ENCODE peak calls at places on chromosomes 5 and 9, in six cellular contexts. N is PC-3; U is tibial artery; Y is H9; B is CD8-positive, alpha-beta T cell; J is astrocyte. Q is an unnamed sample.

GRCh38 chr5:40689442-40689841 is 9.7 kb downstream of the PTGER4 start:
- DNase-seq in B (peak; percentile 32), Y (no peak), U (peak; percentile 35), J (peak; percentile 94), N (peak; percentile 99), Q (peak; percentile 87)

GRCh38 chr9:118595719-118596305 is 773.4 kb downstream of the BRINP1 start:
- DNase-seq in B (no peak), N (peak; percentile 2), J (peak; percentile 33), Y (peak; percentile 71), U (no peak), Q (peak; percentile 45)

GRCh38 chr9:6598249-6598725 is 47.2 kb downstream of the GLDC start:
- DNase-seq in U (no peak), J (no peak), N (no peak), Y (no peak), B (no peak), Q (no peak)

GRCh38 chr9:110429453-110429852 is 91.8 kb upstream of the TXNDC8 start:
- DNase-seq in J (no peak), Y (no peak), N (peak; percentile 19), B (no peak), U (no peak), Q (no peak)

GRCh38 chr5:132679717-132680380 is 6.1 kb downstream of the IL4 start:
- DNase-seq in Y (peak; percentile 21), U (no peak), J (no peak), N (no peak), B (no peak), Q (no peak)

GRCh38 chr9:7363777-7364477 is 435.7 kb downstream of the DMAC1 start:
- DNase-seq in N (no peak), B (no peak), Y (no peak), J (no peak), U (no peak), Q (no peak)

GRCh38 chr9:135718616-135719015 is 16.6 kb downstream of the KCNT1 start:
- DNase-seq in B (no peak), Y (no peak), N (peak; percentile 43), U (no peak), J (peak; percentile 20), Q (peak; percentile 45)

GRCh38 chr9:121992571-121993212 is 100.4 kb downstream of the TTLL11 start:
- DNase-seq in J (peak; percentile 45), B (peak; percentile 36), N (peak; percentile 78), Y (peak; percentile 55), U (peak; percentile 53), Q (peak; percentile 89)

GRCh38 chr5:174059247-174059646 is 13.7 kb downstream of the NSG2 start:
- DNase-seq in Y (no peak), J (no peak), N (no peak), U (no peak), B (no peak), Q (no peak)

GRCh38 chr9:137020771-137021573 is 7.1 kb downstream of the ABCA2 start:
- DNase-seq in U (no peak), N (no peak), B (no peak), J (no peak), Y (no peak), Q (no peak)

GRCh38 chr5:149403923-149404745 is 25.0 kb upstream of the IL17B start:
- DNase-seq in J (peak; percentile 90), Y (no peak), B (no peak), U (no peak), N (peak; percentile 36), Q (no peak)

GRCh38 chr9:110143969-110144545 is 63.9 kb downstream of the C9orf152 start:
- DNase-seq in B (no peak), U (no peak), Y (no peak), J (no peak), N (no peak), Q (no peak)

GRCh38 chr9:21873540-21874221 is 71.2 kb downstream of the MTAP start:
- DNase-seq in B (no peak), U (no peak), N (peak; percentile 36), Y (no peak), J (peak; percentile 86), Q (peak; percentile 78)

GRCh38 chr9:123715258-123715657 is 214.7 kb downstream of the DENND1A start:
- DNase-seq in B (no peak), U (no peak), J (no peak), N (no peak), Y (no peak), Q (no peak)

GRCh38 chr9:136111190-136111589 is 7.5 kb downstream of the TMEM250 start:
- DNase-seq in J (no peak), B (no peak), N (no peak), Y (no peak), U (no peak), Q (no peak)

GRCh38 chr5:142317673-142318261 is 7.1 kb downstream of the SPRY4 start:
- DNase-seq in J (no peak), U (no peak), N (no peak), Y (no peak), B (no peak), Q (no peak)

GRCh38 chr9:122265265-122265900 is 701 bp downstream of the MRRF start:
- DNase-seq in Y (peak; percentile 28), J (no peak), N (peak; percentile 37), U (no peak), B (no peak), Q (no peak)

GRCh38 chr9:69745716-69746538 is 13.9 kb downstream of the PTAR1 start:
- DNase-seq in B (no peak), N (peak; percentile 4), U (no peak), J (no peak), Y (no peak), Q (peak; percentile 11)

GRCh38 chr5:149632311-149633251 is 51.3 kb downstream of the ARHGEF37 start:
- DNase-seq in B (no peak), J (peak; percentile 93), U (no peak), N (peak; percentile 72), Y (no peak), Q (peak; percentile 84)

GRCh38 chr5:87413116-87413645 is 451 bp upstream of the CCNH start:
- DNase-seq in U (no peak), B (no peak), N (peak; percentile 21), Y (no peak), J (peak; percentile 15), Q (no peak)

GRCh38 chr5:14453486-14453885 is 128.1 kb upstream of the OTULINL start:
- DNase-seq in J (peak; percentile 34), N (no peak), B (no peak), Y (no peak), U (no peak), Q (no peak)

GRCh38 chr9:19698960-19699359 is 89.9 kb downstream of the SLC24A2 start:
- DNase-seq in N (no peak), U (no peak), Y (peak; percentile 41), J (no peak), B (no peak), Q (no peak)

GRCh38 chr9:95981741-95982390 is 106.4 kb downstream of the ERCC6L2 start:
- DNase-seq in B (peak; percentile 27), J (no peak), Y (no peak), U (no peak), N (no peak), Q (no peak)

GRCh38 chr9:6686396-6686795 is 40.9 kb upstream of the GLDC start:
- DNase-seq in U (no peak), J (peak; percentile 15), Y (no peak), B (no peak), N (peak; percentile 40), Q (no peak)

GRCh38 chr5:88262116-88262515 is 6.5 kb downstream of the TMEM161B start:
- DNase-seq in U (no peak), J (peak; percentile 80), N (no peak), Y (no peak), B (no peak), Q (no peak)

GRCh38 chr9:98462310-98462709 is 206.9 kb upstream of the TBC1D2 start:
- DNase-seq in U (no peak), J (no peak), Y (no peak), B (no peak), N (no peak), Q (no peak)

GRCh38 chr5:78505860-78506259 is 142.7 kb downstream of the LHFPL2 start:
- DNase-seq in N (no peak), B (no peak), Y (no peak), J (no peak), U (no peak), Q (no peak)

GRCh38 chr5:78507531-78507930 is 141.0 kb downstream of the LHFPL2 start:
- DNase-seq in U (no peak), Y (no peak), B (no peak), N (peak; percentile 67), J (no peak), Q (no peak)

GRCh38 chr5:78508231-78508765 is 140.3 kb downstream of the LHFPL2 start:
- DNase-seq in U (no peak), B (no peak), J (peak; percentile 62), N (peak; percentile 40), Y (no peak), Q (no peak)

GRCh38 chr5:78504726-78505431 is 143.7 kb downstream of the LHFPL2 start:
- DNase-seq in J (peak; percentile 100), Y (no peak), U (peak; percentile 92), N (peak; percentile 94), B (no peak), Q (peak; percentile 90)

GRCh38 chr5:78506296-78507049 is 142.1 kb downstream of the LHFPL2 start:
- DNase-seq in Y (no peak), J (no peak), U (no peak), N (no peak), B (no peak), Q (no peak)
- TF ChIP-seq CTCF in Y (no peak), J (no peak), U (no peak), N (no peak), B (no peak), Q (no peak)

GRCh38 chr5:41722359-41722950 is 147.8 kb downstream of the OXCT1 start:
- DNase-seq in B (no peak), U (no peak), J (peak; percentile 4), Y (no peak), N (peak; percentile 30), Q (no peak)

DNA sequence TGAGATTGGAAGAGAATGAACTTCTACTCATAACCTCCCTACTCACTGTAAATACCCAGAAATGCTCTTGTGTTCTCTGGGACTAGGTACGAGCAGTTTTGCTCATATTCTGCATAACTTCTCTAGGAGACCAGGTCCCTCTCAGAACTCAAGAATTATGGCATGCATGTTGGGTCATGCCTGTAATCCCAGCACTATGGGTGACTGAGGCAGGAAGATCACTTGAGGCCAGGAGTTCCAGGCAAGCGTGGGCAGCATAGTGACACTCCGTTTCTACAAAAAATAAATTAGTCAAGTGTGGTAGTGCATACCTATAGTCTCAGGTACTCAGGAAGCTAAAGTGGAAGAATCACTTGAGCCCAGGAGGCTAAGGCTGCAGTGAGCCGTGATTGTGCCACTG is 141.9 kb downstream of the OXCT1 start:
- DNase-seq in J (no peak), Y (no peak), N (no peak), U (no peak), B (no peak), Q (no peak)
- H3K27ac ChIP-seq in J (no peak overlapping the region), Y (no peak overlapping the region), N (no peak overlapping the region), U (no peak overlapping the region), B (no peak overlapping the region), Q (no peak overlapping the region)

GRCh38 chr5:59506285-59506877 is 387.1 kb downstream of the PDE4D start:
- DNase-seq in N (peak; percentile 44), B (no peak), U (no peak), Y (no peak), J (no peak), Q (peak; percentile 40)
- TF ChIP-seq CTCF in N (peak; percentile 61), B (no peak), U (peak; percentile 53), Y (peak; percentile 70), J (peak; percentile 28), Q (peak; percentile 77)

DNA sequence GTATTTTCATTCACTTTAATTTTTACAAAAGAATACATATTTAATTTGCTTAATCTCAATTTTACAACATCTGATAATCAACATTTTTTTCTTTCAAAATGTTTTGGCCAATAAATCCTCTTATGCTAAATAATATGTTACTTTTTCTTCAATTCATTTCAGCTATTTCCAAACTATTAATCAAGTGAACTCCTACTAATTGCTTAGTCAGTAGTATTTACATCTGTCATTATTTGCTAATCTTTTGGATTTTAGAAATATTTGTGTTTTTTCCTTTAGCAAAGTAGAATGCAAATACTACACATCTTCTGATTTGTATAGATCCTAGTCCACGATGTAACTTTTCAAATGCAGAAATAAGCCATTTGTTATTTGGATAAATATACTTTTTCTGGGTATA is 1.6 kb upstream of the TNPO1 start:
- DNase-seq in U (no peak), Y (no peak), J (no peak), B (no peak), N (no peak), Q (no peak)
- H3K27ac ChIP-seq in U (peak overlapping the region; percentile 96), Y (no peak overlapping the region), J (no peak overlapping the region), B (no peak overlapping the region), N (no peak overlapping the region), Q (no peak overlapping the region)